ENCODE peak calls at places on chromosome 20, in six cellular contexts. X is fibroblast of villous mesenchyme; H is nucleus accumbens; U is activated naive CD4-positive, alpha-beta T cell; M is C1 segment of cervical spinal cord; C is IMR-90. A is an unnamed sample.
A peak's percentile ranks its signal among the peaks of the same experiment; 100 is the strongest.

GRCh38 chr20:64006490-64006889 is 25.6 kb downstream of the PRPF6 start:
- DNase-seq in X (no peak), H (no peak), U (no peak), M (peak; percentile 5), C (no peak), A (no peak)

GRCh38 chr20:25283221-25283951 is 35.5 kb downstream of the PYGB start:
- DNase-seq in X (no peak), H (no peak), U (no peak), M (no peak), C (no peak), A (no peak)

GRCh38 chr20:64077876-64078551 is 1.3 kb downstream of the RGS19 start:
- DNase-seq in X (no peak), H (no peak), U (peak; percentile 56), M (peak; percentile 25), C (no peak), A (no peak)

GRCh38 chr20:44643154-44643519 is 8.4 kb downstream of the ADA start:
- DNase-seq in X (no peak), H (no peak), U (no peak), M (no peak), C (no peak), A (no peak)

GRCh38 chr20:62787329-62787728 is 8.9 kb upstream of the MRGBP start:
- DNase-seq in X (no peak), H (no peak), U (no peak), M (no peak), C (no peak), A (no peak)

GRCh38 chr20:45987108-45987780 is 15.2 kb upstream of the ZNF335 start:
- DNase-seq in X (peak; percentile 47), H (peak; percentile 22), U (peak; percentile 66), M (peak; percentile 22), C (peak; percentile 45), A (no peak)

GRCh38 chr20:24199493-24199892 is 210.9 kb upstream of the GGTLC1 start:
- DNase-seq in X (no peak), H (no peak), U (no peak), M (no peak), C (no peak), A (no peak)

GRCh38 chr20:56995635-56996075 is 270.8 kb downstream of the BMP7 start:
- DNase-seq in X (no peak), H (no peak), U (no peak), M (no peak), C (no peak), A (no peak)

GRCh38 chr20:24627926-24628325 is 158.5 kb downstream of the SYNDIG1 start:
- DNase-seq in X (no peak), H (no peak), U (no peak), M (no peak), C (no peak), A (no peak)

GRCh38 chr20:48547682-48548081 is 280.1 kb downstream of the PREX1 start:
- DNase-seq in X (no peak), H (no peak), U (no peak), M (no peak), C (no peak), A (no peak)